ENCODE peak calls at places on chromosomes 4 and X, in eight cellular contexts. G is NCI-H2029; R is heart left ventricle; Q is IMR-90; N is T-cell; A is lower leg skin; U is activated T-helper 1 cell treated with anti-CD3 and anti-CD28 coated beads, Interleukin-12 subunit alpha, Interleukin-12 subunit beta, Interleukin-2, Interleukin-4 antibody, amounts not matched to agents 30 ng/mL and 10 ng/mL and 1 ng/mL, durations not matched to agents 14 hours and 24 hours and 36 hours; O is T-helper 2 cell. E is an unnamed sample.

GRCh38 chrX:130877892-130878321 is 25.1 kb downstream of the ENOX2 start:
- DNase-seq in G (no peak), R (no peak), Q (no peak), N (no peak), A (no peak), U (no peak), O (no peak), E (no peak)

GRCh38 chr4:125433453-125433852 is 118.7 kb downstream of the FAT4 start:
- DNase-seq in G (no peak), R (no peak), Q (peak), N (no peak), A (no peak), U (no peak), O (no peak), E (no peak)

GRCh38 chr4:188854451-188854850 is 715.2 kb downstream of the TRIML1 start:
- DNase-seq in G (no peak), R (no peak), Q (peak), N (no peak), A (no peak), U (no peak), O (no peak), E (no peak)

GRCh38 chr4:184514121-184514988 is 40.0 kb upstream of the IRF2 start:
- DNase-seq in G (no peak), R (peak), Q (peak), N (no peak), A (peak), U (peak), O (peak), E (no peak)

GRCh38 chr4:105895609-105896460 is 564 bp downstream of the NPNT start:
- DNase-seq in G (peak), R (peak), Q (no peak), N (no peak), A (peak), U (no peak), O (peak), E (peak)

GRCh38 chr4:66929748-66930147 is 615.6 kb downstream of the CENPC start:
- DNase-seq in G (peak), R (no peak), Q (no peak), N (no peak), A (no peak), U (no peak), O (no peak), E (no peak)

GRCh38 chr4:33625762-33626161 is 2618.6 kb downstream of the ARAP2 start:
- DNase-seq in G (peak), R (no peak), Q (no peak), N (no peak), A (no peak), U (no peak), O (no peak), E (no peak)

GRCh38 chr4:188383180-188383579 is 243.9 kb downstream of the TRIML1 start:
- DNase-seq in G (no peak), R (no peak), Q (no peak), N (no peak), A (no peak), U (no peak), O (no peak), E (no peak)

GRCh38 chrX:130091976-130092522 is 18.2 kb downstream of the ELF4 start:
- DNase-seq in G (no peak), R (no peak), Q (no peak), N (peak), A (peak), U (peak), O (peak), E (peak)

GRCh38 chr4:4443821-4444220 is 56.9 kb downstream of the NSG1 start:
- DNase-seq in G (no peak), R (no peak), Q (peak), N (no peak), A (no peak), U (no peak), O (no peak), E (no peak)

GRCh38 chrX:110665636-110666035 is 130.0 kb downstream of the CHRDL1 start:
- DNase-seq in G (no peak), R (no peak), Q (peak), N (no peak), A (no peak), U (no peak), O (peak), E (peak)

GRCh38 chrX:67734111-67734753 is 190.4 kb downstream of the AR start:
- DNase-seq in G (no peak), R (no peak), Q (no peak), N (no peak), A (no peak), U (no peak), O (no peak), E (no peak)

GRCh38 chr4:76787898-76788297 is 110.0 kb downstream of the SOWAHB start:
- DNase-seq in G (no peak), R (no peak), Q (no peak), N (no peak), A (no peak), U (no peak), O (peak), E (no peak)

GRCh38 chr4:24808955-24809354 is 13.6 kb downstream of the SOD3 start:
- DNase-seq in G (no peak), R (no peak), Q (no peak), N (no peak), A (no peak), U (no peak), O (no peak), E (no peak)

GRCh38 chr4:165926307-165926706 is 53.3 kb downstream of the TLL1 start:
- DNase-seq in G (no peak), R (no peak), Q (no peak), N (no peak), A (no peak), U (no peak), O (no peak), E (peak)

GRCh38 chrX:119459181-119459580 is 9.1 kb upstream of the SLC25A5 start:
- DNase-seq in G (no peak), R (no peak), Q (peak), N (no peak), A (no peak), U (no peak), O (no peak), E (no peak)

GRCh38 chrX:39869846-39870601 is 227.7 kb downstream of the BCOR start:
- DNase-seq in G (peak), R (no peak), Q (peak), N (peak), A (no peak), U (peak), O (peak), E (no peak)

GRCh38 chr4:168708108-168708507 is 211.3 kb downstream of the PALLD start:
- DNase-seq in G (no peak), R (no peak), Q (peak), N (no peak), A (no peak), U (no peak), O (no peak), E (no peak)

GRCh38 chr4:186789671-186790070 is 66.0 kb upstream of the FAT1 start:
- DNase-seq in G (no peak), R (no peak), Q (peak), N (no peak), A (no peak), U (no peak), O (no peak), E (no peak)

GRCh38 chrX:140066262-140066661 is 100.9 kb upstream of the CXorf66 start:
- DNase-seq in G (no peak), R (no peak), Q (no peak), N (no peak), A (no peak), U (no peak), O (no peak), E (no peak)

GRCh38 chrX:118540342-118540741 is 44.7 kb downstream of the DOCK11 start:
- DNase-seq in G (no peak), R (no peak), Q (no peak), N (no peak), A (no peak), U (no peak), O (no peak), E (no peak)

E was measured in endothelial cell.